ENCODE peak calls at places on chromosomes 1 and 21, in five cellular contexts. One of them, this sample, is unnamed.

GRCh38 chr1:2109581-2110021 is 59.4 kb downstream of the PRKCZ start:
- DNase-seq in brain microvascular endothelial cell: no peak
- DNase-seq in GM12865: no peak
- DNase-seq in foreskin fibroblast: no peak
- DNase-seq in cardiac fibroblast: no peak
- DNase-seq in this sample: no peak

GRCh38 chr1:199545780-199546179 is 481.7 kb upstream of the NR5A2 start:
- DNase-seq in brain microvascular endothelial cell: no peak
- DNase-seq in GM12865: peak
- DNase-seq in foreskin fibroblast: no peak
- DNase-seq in cardiac fibroblast: peak
- DNase-seq in this sample: no peak

GRCh38 chr1:85867189-85867588 is 159.0 kb upstream of the ZNHIT6 start:
- DNase-seq in brain microvascular endothelial cell: no peak
- DNase-seq in GM12865: no peak
- DNase-seq in foreskin fibroblast: no peak
- DNase-seq in cardiac fibroblast: no peak
- DNase-seq in this sample: no peak

GRCh38 chr1:198932351-198932991 is 293.6 kb downstream of the PTPRC start:
- DNase-seq in brain microvascular endothelial cell: no peak
- DNase-seq in GM12865: no peak
- DNase-seq in foreskin fibroblast: no peak
- DNase-seq in cardiac fibroblast: peak
- DNase-seq in this sample: no peak

GRCh38 chr1:236354330-236355147 is 39.5 kb upstream of the EDARADD start:
- DNase-seq in brain microvascular endothelial cell: peak
- DNase-seq in GM12865: no peak
- DNase-seq in foreskin fibroblast: no peak
- DNase-seq in cardiac fibroblast: peak
- DNase-seq in this sample: no peak

GRCh38 chr1:14976260-14976659 is 177.3 kb upstream of the TMEM51 start:
- DNase-seq in brain microvascular endothelial cell: no peak
- DNase-seq in GM12865: no peak
- DNase-seq in foreskin fibroblast: no peak
- DNase-seq in cardiac fibroblast: no peak
- DNase-seq in this sample: no peak

GRCh38 chr1:83857108-83857507 is 141.8 kb downstream of the TTLL7 start:
- DNase-seq in brain microvascular endothelial cell: no peak
- DNase-seq in GM12865: peak
- DNase-seq in foreskin fibroblast: peak
- DNase-seq in cardiac fibroblast: peak
- DNase-seq in this sample: no peak

GRCh38 chr1:63794927-63795326 is 21.1 kb downstream of the ROR1 start:
- DNase-seq in brain microvascular endothelial cell: peak
- DNase-seq in GM12865: no peak
- DNase-seq in foreskin fibroblast: no peak
- DNase-seq in cardiac fibroblast: no peak
- DNase-seq in this sample: no peak

GRCh38 chr1:210448293-210448892 is 119.7 kb downstream of the HHAT start:
- DNase-seq in brain microvascular endothelial cell: peak
- DNase-seq in GM12865: peak
- DNase-seq in foreskin fibroblast: peak
- DNase-seq in cardiac fibroblast: peak
- DNase-seq in this sample: no peak

GRCh38 chr1:18903313-18903671 is 937 bp upstream of the ALDH4A1 start:
- DNase-seq in brain microvascular endothelial cell: no peak
- DNase-seq in GM12865: no peak
- DNase-seq in foreskin fibroblast: no peak
- DNase-seq in cardiac fibroblast: no peak
- DNase-seq in this sample: no peak
- H3K4me3 ChIP-seq in brain microvascular endothelial cell: peak
- H3K4me3 ChIP-seq in GM12865: peak
- H3K4me3 ChIP-seq in foreskin fibroblast: peak
- H3K4me3 ChIP-seq in cardiac fibroblast: peak
- H3K4me3 ChIP-seq in this sample: peak

GRCh38 chr1:112268408-112268807 is 127.6 kb upstream of the CTTNBP2NL start:
- DNase-seq in brain microvascular endothelial cell: peak
- DNase-seq in GM12865: no peak
- DNase-seq in foreskin fibroblast: no peak
- DNase-seq in cardiac fibroblast: peak
- DNase-seq in this sample: no peak

GRCh38 chr1:112267206-112267605 is 128.8 kb upstream of the CTTNBP2NL start:
- DNase-seq in brain microvascular endothelial cell: no peak
- DNase-seq in GM12865: no peak
- DNase-seq in foreskin fibroblast: no peak
- DNase-seq in cardiac fibroblast: no peak
- DNase-seq in this sample: no peak

GRCh38 chr1:112267929-112268328 is 128.1 kb upstream of the CTTNBP2NL start:
- DNase-seq in brain microvascular endothelial cell: no peak
- DNase-seq in GM12865: peak
- DNase-seq in foreskin fibroblast: no peak
- DNase-seq in cardiac fibroblast: peak
- DNase-seq in this sample: no peak

GRCh38 chr1:112272101-112272772 is 123.8 kb upstream of the CTTNBP2NL start:
- DNase-seq in brain microvascular endothelial cell: no peak
- DNase-seq in GM12865: peak
- DNase-seq in foreskin fibroblast: no peak
- DNase-seq in cardiac fibroblast: no peak
- DNase-seq in this sample: peak

GRCh38 chr1:112271270-112271669 is 124.7 kb upstream of the CTTNBP2NL start:
- DNase-seq in brain microvascular endothelial cell: no peak
- DNase-seq in GM12865: no peak
- DNase-seq in foreskin fibroblast: no peak
- DNase-seq in cardiac fibroblast: no peak
- DNase-seq in this sample: no peak
- H3K4me3 ChIP-seq in brain microvascular endothelial cell: no peak
- H3K4me3 ChIP-seq in GM12865: no peak
- H3K4me3 ChIP-seq in foreskin fibroblast: no peak
- H3K4me3 ChIP-seq in cardiac fibroblast: no peak
- H3K4me3 ChIP-seq in this sample: no peak

GRCh38 chr21:46152939-46153258 is 2.5 kb downstream of the FTCD start:
- DNase-seq in brain microvascular endothelial cell: no peak
- DNase-seq in GM12865: no peak
- DNase-seq in foreskin fibroblast: no peak
- DNase-seq in cardiac fibroblast: no peak
- DNase-seq in this sample: no peak
- H3K4me3 ChIP-seq in brain microvascular endothelial cell: peak
- H3K4me3 ChIP-seq in GM12865: no peak
- H3K4me3 ChIP-seq in foreskin fibroblast: no peak
- H3K4me3 ChIP-seq in cardiac fibroblast: no peak
- H3K4me3 ChIP-seq in this sample: no peak

GRCh38 chr1:31143455-31143854 is 77.9 kb upstream of the PUM1 start:
- DNase-seq in brain microvascular endothelial cell: no peak
- DNase-seq in GM12865: no peak
- DNase-seq in foreskin fibroblast: no peak
- DNase-seq in cardiac fibroblast: no peak
- DNase-seq in this sample: no peak
- H3K4me3 ChIP-seq in brain microvascular endothelial cell: no peak
- H3K4me3 ChIP-seq in GM12865: no peak
- H3K4me3 ChIP-seq in foreskin fibroblast: no peak
- H3K4me3 ChIP-seq in cardiac fibroblast: no peak
- H3K4me3 ChIP-seq in this sample: no peak

GRCh38 chr1:8023287-8023994 is 2.7 kb downstream of the ERRFI1 start:
- DNase-seq in brain microvascular endothelial cell: no peak
- DNase-seq in GM12865: no peak
- DNase-seq in foreskin fibroblast: no peak
- DNase-seq in cardiac fibroblast: peak
- DNase-seq in this sample: no peak

GRCh38 chr1:8025061-8025670 is 943 bp downstream of the ERRFI1 start:
- DNase-seq in brain microvascular endothelial cell: peak
- DNase-seq in GM12865: no peak
- DNase-seq in foreskin fibroblast: no peak
- DNase-seq in cardiac fibroblast: peak
- DNase-seq in this sample: no peak

GRCh38 chr1:8024329-8024728 is 1.8 kb downstream of the ERRFI1 start:
- DNase-seq in brain microvascular endothelial cell: no peak
- DNase-seq in GM12865: no peak
- DNase-seq in foreskin fibroblast: no peak
- DNase-seq in cardiac fibroblast: peak
- DNase-seq in this sample: no peak

GRCh38 chr1:8022395-8023286 is 3.5 kb downstream of the ERRFI1 start:
- DNase-seq in brain microvascular endothelial cell: no peak
- DNase-seq in GM12865: no peak
- DNase-seq in foreskin fibroblast: no peak
- DNase-seq in cardiac fibroblast: peak
- DNase-seq in this sample: no peak

GRCh38 chr1:8023995-8024313 is 2.2 kb downstream of the ERRFI1 start:
- DNase-seq in brain microvascular endothelial cell: no peak
- DNase-seq in GM12865: no peak
- DNase-seq in foreskin fibroblast: no peak
- DNase-seq in cardiac fibroblast: peak
- DNase-seq in this sample: no peak
- H3K4me3 ChIP-seq in brain microvascular endothelial cell: peak
- H3K4me3 ChIP-seq in GM12865: no peak
- H3K4me3 ChIP-seq in foreskin fibroblast: peak
- H3K4me3 ChIP-seq in cardiac fibroblast: peak
- H3K4me3 ChIP-seq in this sample: no peak

DNA sequence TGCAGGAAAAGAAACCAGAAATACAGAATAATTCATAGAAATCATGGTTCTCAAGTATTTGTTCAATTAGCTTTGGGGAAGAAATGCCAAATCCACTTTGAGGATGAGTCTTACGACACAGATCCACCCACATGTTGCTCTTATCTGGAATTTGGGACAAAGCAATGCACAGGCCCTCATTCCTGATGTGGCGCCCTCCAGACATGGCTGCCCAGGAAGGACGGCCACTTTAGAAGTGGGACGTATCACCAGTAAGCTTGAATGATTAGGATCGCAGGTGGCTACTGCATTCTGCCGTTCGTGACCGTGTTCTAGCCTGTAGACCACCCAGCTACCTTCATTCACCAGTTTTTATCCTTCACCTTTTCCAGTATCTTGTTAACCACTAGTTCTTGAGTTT is 20.1 kb upstream of the NCMAP start:
- DNase-seq in brain microvascular endothelial cell: no peak
- DNase-seq in GM12865: no peak
- DNase-seq in foreskin fibroblast: no peak
- DNase-seq in cardiac fibroblast: no peak
- DNase-seq in this sample: no peak
- H3K4me3 ChIP-seq in brain microvascular endothelial cell: no peak
- H3K4me3 ChIP-seq in GM12865: no peak
- H3K4me3 ChIP-seq in foreskin fibroblast: no peak
- H3K4me3 ChIP-seq in cardiac fibroblast: no peak
- H3K4me3 ChIP-seq in this sample: no peak